ENCODE peak calls at places on chromosomes 11 and 22, in four cellular contexts. One of them, this sample, is unnamed.

GRCh38 chr11:3949132-3949531 is 93.7 kb downstream of the STIM1 start:
- DNase-seq in ovary: no peak
- DNase-seq in small intestine: peak; percentile 51
- DNase-seq in naive thymus-derived CD4-positive, alpha-beta T cell: peak; percentile 20
- DNase-seq in this sample: peak; percentile 33

GRCh38 chr11:75802913-75803820 is 11.8 kb upstream of the UVRAG start:
- DNase-seq in ovary: peak; percentile 76
- DNase-seq in small intestine: peak; percentile 73
- DNase-seq in naive thymus-derived CD4-positive, alpha-beta T cell: peak; percentile 39
- DNase-seq in this sample: peak; percentile 83

GRCh38 chr11:65058012-65058411 is 341 bp downstream of the NAALADL1 start:
- DNase-seq in ovary: no peak
- DNase-seq in small intestine: no peak
- DNase-seq in naive thymus-derived CD4-positive, alpha-beta T cell: no peak
- DNase-seq in this sample: no peak

GRCh38 chr11:57396744-57397143 is 6.3 kb upstream of the PRG2 start:
- DNase-seq in ovary: no peak
- DNase-seq in small intestine: no peak
- DNase-seq in naive thymus-derived CD4-positive, alpha-beta T cell: no peak
- DNase-seq in this sample: no peak

GRCh38 chr11:67119577-67120391 is 721 bp downstream of the KDM2A start:
- DNase-seq in ovary: peak; percentile 31
- DNase-seq in small intestine: peak; percentile 45
- DNase-seq in naive thymus-derived CD4-positive, alpha-beta T cell: no peak
- DNase-seq in this sample: peak; percentile 32

GRCh38 chr11:827146-827860 is 416 bp upstream of the CRACR2B start:
- DNase-seq in ovary: no peak
- DNase-seq in small intestine: peak; percentile 59
- DNase-seq in naive thymus-derived CD4-positive, alpha-beta T cell: no peak
- DNase-seq in this sample: peak; percentile 74

GRCh38 chr11:95985174-95985808 is 61.4 kb upstream of the MTMR2 start:
- DNase-seq in ovary: no peak
- DNase-seq in small intestine: no peak
- DNase-seq in naive thymus-derived CD4-positive, alpha-beta T cell: no peak
- DNase-seq in this sample: no peak

GRCh38 chr11:69004411-69005182 is 8.4 kb downstream of the MRGPRF start:
- DNase-seq in ovary: no peak
- DNase-seq in small intestine: no peak
- DNase-seq in naive thymus-derived CD4-positive, alpha-beta T cell: no peak
- DNase-seq in this sample: no peak

GRCh38 chr11:47607380-47607779 is 13.2 kb upstream of the C1QTNF4 start:
- DNase-seq in ovary: no peak
- DNase-seq in small intestine: no peak
- DNase-seq in naive thymus-derived CD4-positive, alpha-beta T cell: no peak
- DNase-seq in this sample: no peak

GRCh38 chr22:43474161-43475101 is 62.6 kb downstream of the MPPED1 start:
- DNase-seq in ovary: no peak
- DNase-seq in small intestine: peak; percentile 11
- DNase-seq in naive thymus-derived CD4-positive, alpha-beta T cell: no peak
- DNase-seq in this sample: no peak

GRCh38 chr11:75477614-75477935 is 44.6 kb upstream of the KLHL35 start:
- DNase-seq in ovary: no peak
- DNase-seq in small intestine: no peak
- DNase-seq in naive thymus-derived CD4-positive, alpha-beta T cell: no peak
- DNase-seq in this sample: no peak

GRCh38 chr11:125373426-125374391 is 122.4 kb downstream of the FEZ1 start:
- DNase-seq in ovary: no peak
- DNase-seq in small intestine: no peak
- DNase-seq in naive thymus-derived CD4-positive, alpha-beta T cell: no peak
- DNase-seq in this sample: no peak

GRCh38 chr22:32333769-32334639 is 23.7 kb upstream of the RFPL3 start:
- DNase-seq in ovary: no peak
- DNase-seq in small intestine: no peak
- DNase-seq in naive thymus-derived CD4-positive, alpha-beta T cell: no peak
- DNase-seq in this sample: no peak

GRCh38 chr11:45745065-45745811 is 59.7 kb upstream of the SLC35C1 start:
- DNase-seq in ovary: peak; percentile 85
- DNase-seq in small intestine: no peak
- DNase-seq in naive thymus-derived CD4-positive, alpha-beta T cell: no peak
- DNase-seq in this sample: no peak

GRCh38 chr11:102422817-102423725 is 29.5 kb downstream of the TMEM123 start:
- DNase-seq in ovary: no peak
- DNase-seq in small intestine: no peak
- DNase-seq in naive thymus-derived CD4-positive, alpha-beta T cell: no peak
- DNase-seq in this sample: no peak

GRCh38 chr22:43114958-43115357 is 4.4 kb downstream of the BIK start:
- DNase-seq in ovary: no peak
- DNase-seq in small intestine: peak; percentile 76
- DNase-seq in naive thymus-derived CD4-positive, alpha-beta T cell: no peak
- DNase-seq in this sample: peak; percentile 79

GRCh38 chr11:125364085-125364822 is 131.8 kb downstream of the FEZ1 start:
- DNase-seq in ovary: no peak
- DNase-seq in small intestine: no peak
- DNase-seq in naive thymus-derived CD4-positive, alpha-beta T cell: no peak
- DNase-seq in this sample: no peak

GRCh38 chr11:13486926-13487660 is 8.7 kb downstream of the PTH start:
- DNase-seq in ovary: peak; percentile 31
- DNase-seq in small intestine: peak; percentile 54
- DNase-seq in naive thymus-derived CD4-positive, alpha-beta T cell: peak; percentile 61
- DNase-seq in this sample: peak; percentile 57

GRCh38 chr11:46296520-46297448 is 19.3 kb downstream of the CREB3L1 start:
- DNase-seq in ovary: peak; percentile 79
- DNase-seq in small intestine: no peak
- DNase-seq in naive thymus-derived CD4-positive, alpha-beta T cell: no peak
- DNase-seq in this sample: no peak

GRCh38 chr11:116193321-116194114 is 579.3 kb downstream of the BUD13 start:
- DNase-seq in ovary: peak; percentile 21
- DNase-seq in small intestine: peak; percentile 80
- DNase-seq in naive thymus-derived CD4-positive, alpha-beta T cell: no peak
- DNase-seq in this sample: peak; percentile 60

GRCh38 chr11:105903113-105903512 is 118.9 kb downstream of the MSANTD4 start:
- DNase-seq in ovary: no peak
- DNase-seq in small intestine: no peak
- DNase-seq in naive thymus-derived CD4-positive, alpha-beta T cell: no peak
- DNase-seq in this sample: no peak

GRCh38 chr11:70128435-70128906 is 50.4 kb downstream of the ANO1 start:
- DNase-seq in ovary: no peak
- DNase-seq in small intestine: no peak
- DNase-seq in naive thymus-derived CD4-positive, alpha-beta T cell: no peak
- DNase-seq in this sample: no peak

GRCh38 chr11:131888230-131888826 is 517.9 kb downstream of the NTM start:
- DNase-seq in ovary: no peak
- DNase-seq in small intestine: no peak
- DNase-seq in naive thymus-derived CD4-positive, alpha-beta T cell: no peak
- DNase-seq in this sample: no peak

GRCh38 chr11:95764267-95764898 is 25.2 kb downstream of the FAM76B start:
- DNase-seq in ovary: no peak
- DNase-seq in small intestine: peak; percentile 52
- DNase-seq in naive thymus-derived CD4-positive, alpha-beta T cell: peak; percentile 52
- DNase-seq in this sample: no peak

GRCh38 chr11:96969251-96969650 is 579.4 kb downstream of the JRKL start:
- DNase-seq in ovary: no peak
- DNase-seq in small intestine: no peak
- DNase-seq in naive thymus-derived CD4-positive, alpha-beta T cell: no peak
- DNase-seq in this sample: no peak

GRCh38 chr11:111299111-111300026 is 1.0 kb downstream of the POU2AF3 start:
- DNase-seq in ovary: peak; percentile 82
- DNase-seq in small intestine: peak; percentile 45
- DNase-seq in naive thymus-derived CD4-positive, alpha-beta T cell: no peak
- DNase-seq in this sample: peak; percentile 73
- H3K27ac ChIP-seq in ovary: peak overlapping the region; percentile 90
- H3K27ac ChIP-seq in small intestine: peak overlapping the region; percentile 78
- H3K27ac ChIP-seq in naive thymus-derived CD4-positive, alpha-beta T cell: no peak overlapping the region
- H3K27ac ChIP-seq in this sample: peak overlapping the region; percentile 91

DNA sequence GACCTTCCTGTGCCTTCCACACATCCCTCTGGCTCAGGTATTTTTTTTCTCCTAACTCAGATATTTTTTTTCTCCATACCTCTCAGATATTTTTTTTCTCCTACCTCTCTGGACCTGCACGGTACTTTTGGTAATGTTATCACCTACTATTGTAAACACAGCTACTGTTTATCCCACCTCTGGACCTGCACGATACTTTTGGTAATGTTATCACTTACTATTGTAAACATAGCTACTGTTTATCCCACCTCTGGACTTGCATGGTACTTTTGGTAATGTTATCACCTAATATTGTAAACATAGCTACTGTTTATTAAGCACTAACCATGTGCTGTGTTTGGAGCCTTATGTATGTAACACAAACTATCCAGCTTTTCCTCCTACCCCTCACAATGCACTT is 12.1 kb upstream of the UPB1 start:
- DNase-seq in ovary: no peak
- DNase-seq in small intestine: no peak
- DNase-seq in naive thymus-derived CD4-positive, alpha-beta T cell: no peak
- DNase-seq in this sample: no peak
- H3K27ac ChIP-seq in ovary: no peak overlapping the region
- H3K27ac ChIP-seq in small intestine: no peak overlapping the region
- H3K27ac ChIP-seq in naive thymus-derived CD4-positive, alpha-beta T cell: no peak overlapping the region
- H3K27ac ChIP-seq in this sample: no peak overlapping the region

GRCh38 chr22:46633334-46633890 is 13.2 kb downstream of the GRAMD4 start:
- DNase-seq in ovary: no peak
- DNase-seq in small intestine: no peak
- DNase-seq in naive thymus-derived CD4-positive, alpha-beta T cell: no peak
- DNase-seq in this sample: no peak

GRCh38 chr22:46634011-46634699 is 14.0 kb downstream of the GRAMD4 start:
- DNase-seq in ovary: no peak
- DNase-seq in small intestine: no peak
- DNase-seq in naive thymus-derived CD4-positive, alpha-beta T cell: no peak
- DNase-seq in this sample: no peak

GRCh38 chr22:46631113-46631512 is 10.9 kb downstream of the GRAMD4 start:
- DNase-seq in ovary: no peak
- DNase-seq in small intestine: no peak
- DNase-seq in naive thymus-derived CD4-positive, alpha-beta T cell: no peak
- DNase-seq in this sample: no peak

GRCh38 chr22:46635756-46636155 is 15.6 kb downstream of the GRAMD4 start:
- DNase-seq in ovary: no peak
- DNase-seq in small intestine: no peak
- DNase-seq in naive thymus-derived CD4-positive, alpha-beta T cell: no peak
- DNase-seq in this sample: no peak

DNA sequence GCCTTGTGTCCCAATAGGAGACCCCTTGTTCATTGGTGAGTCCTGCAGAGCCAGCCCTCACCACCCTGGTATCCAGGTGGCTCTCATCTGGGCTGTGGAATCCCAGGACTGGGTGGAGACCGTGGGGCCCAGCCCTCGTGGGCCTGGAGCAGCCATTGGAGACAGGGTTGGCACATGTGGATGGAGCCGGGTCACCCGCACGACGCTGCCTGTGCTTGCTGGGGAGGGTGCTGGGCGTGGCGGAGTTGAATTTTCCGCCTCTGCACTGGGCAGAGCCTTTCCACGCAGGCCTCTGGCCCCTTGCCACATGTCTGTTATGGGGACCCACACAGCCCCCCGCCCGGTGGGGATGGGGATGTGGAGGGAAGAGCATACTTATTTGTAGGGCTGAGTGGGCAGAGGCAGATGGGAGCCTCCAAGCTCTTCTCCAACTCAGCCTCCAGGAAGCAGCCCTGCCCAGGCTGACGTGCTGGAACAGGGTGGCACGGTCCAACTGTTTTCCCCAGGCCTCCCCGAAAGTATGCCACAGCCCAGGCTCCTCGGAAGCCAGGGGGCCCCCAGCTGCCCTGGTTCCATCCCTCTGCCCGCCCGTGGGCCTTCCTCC is 12.6 kb downstream of the GRAMD4 start:
- DNase-seq in ovary: no peak
- DNase-seq in small intestine: no peak
- DNase-seq in naive thymus-derived CD4-positive, alpha-beta T cell: no peak
- DNase-seq in this sample: no peak
- H3K27ac ChIP-seq in ovary: no peak overlapping the region
- H3K27ac ChIP-seq in small intestine: no peak overlapping the region
- H3K27ac ChIP-seq in naive thymus-derived CD4-positive, alpha-beta T cell: no peak overlapping the region
- H3K27ac ChIP-seq in this sample: no peak overlapping the region

GRCh38 chr11:84290647-84291046 is 1004.5 kb upstream of the CCDC90B start:
- DNase-seq in ovary: no peak
- DNase-seq in small intestine: no peak
- DNase-seq in naive thymus-derived CD4-positive, alpha-beta T cell: no peak
- DNase-seq in this sample: no peak
- H3K27ac ChIP-seq in ovary: no peak overlapping the region
- H3K27ac ChIP-seq in small intestine: no peak overlapping the region
- H3K27ac ChIP-seq in naive thymus-derived CD4-positive, alpha-beta T cell: no peak overlapping the region
- H3K27ac ChIP-seq in this sample: no peak overlapping the region